ENCODE peak calls at places on chromosomes 4 and X, in six cellular contexts. One of them, this sample, is unnamed. For H3K4me1 and H3K27me3, the result is how much of the 10 kb centered on the place peaks cover.

GRCh38 chrX:10922158-10922557 is 189.0 kb upstream of the HCCS start:
- DNase-seq in tibial artery: no peak
- DNase-seq in pancreas: no peak
- DNase-seq in mammary epithelial cell: peak
- DNase-seq in tibial nerve: no peak
- DNase-seq in IMR-90: peak
- DNase-seq in this sample: peak

GRCh38 chrX:63652086-63652775 is 132.8 kb downstream of the ARHGEF9 start:
- DNase-seq in mammary epithelial cell: no peak
- DNase-seq in pancreas: no peak
- DNase-seq in tibial artery: no peak
- DNase-seq in IMR-90: peak
- DNase-seq in tibial nerve: no peak
- DNase-seq in this sample: no peak

GRCh38 chrX:9207142-9207541 is 173.2 kb upstream of the FAM9B start:
- DNase-seq in IMR-90: peak
- DNase-seq in pancreas: no peak
- DNase-seq in tibial nerve: no peak
- DNase-seq in tibial artery: no peak
- DNase-seq in mammary epithelial cell: no peak
- DNase-seq in this sample: peak

GRCh38 chr4:112312610-112313239 is 15.6 kb downstream of the ALPK1 start:
- DNase-seq in mammary epithelial cell: no peak
- DNase-seq in pancreas: no peak
- DNase-seq in tibial nerve: no peak
- DNase-seq in tibial artery: no peak
- DNase-seq in IMR-90: no peak
- DNase-seq in this sample: no peak

GRCh38 chr4:179695175-179695574 is 2252.9 kb upstream of the AGA start:
- DNase-seq in tibial nerve: no peak
- DNase-seq in tibial artery: no peak
- DNase-seq in mammary epithelial cell: peak
- DNase-seq in IMR-90: peak
- DNase-seq in pancreas: no peak
- DNase-seq in this sample: no peak

GRCh38 chr4:114277690-114278089 is 298.2 kb upstream of the ARSJ start:
- DNase-seq in IMR-90: peak
- DNase-seq in pancreas: no peak
- DNase-seq in mammary epithelial cell: peak
- DNase-seq in tibial nerve: no peak
- DNase-seq in tibial artery: no peak
- DNase-seq in this sample: peak

GRCh38 chr4:139481465-139481864 is 27.5 kb downstream of the RAB33B start:
- DNase-seq in mammary epithelial cell: no peak
- DNase-seq in pancreas: no peak
- DNase-seq in IMR-90: no peak
- DNase-seq in tibial artery: no peak
- DNase-seq in tibial nerve: no peak
- DNase-seq in this sample: no peak

GRCh38 chr4:152992027-152992426 is 55.9 kb downstream of the FHDC1 start:
- DNase-seq in pancreas: no peak
- DNase-seq in mammary epithelial cell: peak
- DNase-seq in IMR-90: no peak
- DNase-seq in tibial artery: no peak
- DNase-seq in tibial nerve: no peak
- DNase-seq in this sample: no peak

GRCh38 chr4:3307891-3308575 is 15.2 kb downstream of the RGS12 start:
- DNase-seq in tibial artery: peak
- DNase-seq in IMR-90: no peak
- DNase-seq in mammary epithelial cell: no peak
- DNase-seq in tibial nerve: no peak
- DNase-seq in pancreas: no peak
- DNase-seq in this sample: no peak

GRCh38 chrX:124211312-124211942 is 121.0 kb upstream of the TEX13D start:
- DNase-seq in tibial artery: no peak
- DNase-seq in mammary epithelial cell: peak
- DNase-seq in IMR-90: peak
- DNase-seq in tibial nerve: no peak
- DNase-seq in pancreas: no peak
- DNase-seq in this sample: no peak

GRCh38 chr4:15776871-15777648 is 1.1 kb upstream of the CD38 start:
- DNase-seq in tibial artery: no peak
- DNase-seq in pancreas: no peak
- DNase-seq in IMR-90: no peak
- DNase-seq in tibial nerve: no peak
- DNase-seq in mammary epithelial cell: no peak
- DNase-seq in this sample: no peak

GRCh38 chrX:107421337-107421736 is 28.1 kb upstream of the FRMPD3 start:
- DNase-seq in mammary epithelial cell: no peak
- DNase-seq in IMR-90: no peak
- DNase-seq in pancreas: no peak
- DNase-seq in tibial nerve: no peak
- DNase-seq in tibial artery: no peak
- DNase-seq in this sample: no peak

GRCh38 chr4:6095023-6095817 is 77.0 kb upstream of the C4orf50 start:
- DNase-seq in mammary epithelial cell: peak
- DNase-seq in pancreas: no peak
- DNase-seq in IMR-90: peak
- DNase-seq in tibial nerve: no peak
- DNase-seq in tibial artery: peak
- DNase-seq in this sample: no peak

DNA sequence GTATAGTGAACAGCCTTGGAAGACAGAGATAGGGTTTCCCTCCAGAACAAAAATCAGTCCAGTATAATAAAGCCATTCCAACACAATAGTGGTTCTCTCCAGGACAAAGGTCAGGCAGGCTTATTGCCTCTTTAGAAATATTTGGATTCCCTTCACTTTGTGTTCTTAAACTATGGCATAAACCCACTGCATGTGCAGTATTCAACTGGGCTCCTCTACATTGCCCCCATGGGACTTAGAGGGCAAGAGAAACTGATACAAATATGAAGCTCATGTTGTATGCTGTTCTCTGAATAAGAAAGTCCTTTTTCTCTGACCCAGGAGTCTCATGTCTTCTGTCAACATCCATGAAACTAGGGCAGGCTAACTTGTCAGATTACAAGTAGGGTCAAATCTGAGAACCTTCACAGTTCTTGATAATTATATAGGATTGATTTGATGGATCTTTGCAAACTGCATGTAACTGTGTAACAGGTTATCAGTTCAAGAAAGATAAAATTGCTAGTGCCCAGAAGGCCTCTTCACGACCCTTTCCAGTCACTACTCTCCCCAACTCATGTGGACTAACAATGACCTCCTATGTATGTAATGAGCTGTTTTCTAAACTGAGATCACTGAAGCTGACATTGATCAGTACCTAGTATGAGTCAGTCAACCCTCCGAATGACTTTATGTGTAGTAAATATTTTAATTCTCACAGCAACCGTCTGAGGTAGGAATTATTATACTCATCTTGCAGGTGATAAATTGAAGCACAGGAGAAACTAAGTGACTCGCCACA is 31.9 kb upstream of the FAM9C start:
- DNase-seq in tibial artery: no peak
- DNase-seq in tibial nerve: no peak
- DNase-seq in IMR-90: peak
- DNase-seq in pancreas: no peak
- DNase-seq in mammary epithelial cell: peak
- DNase-seq in this sample: no peak
- H3K4me1 ChIP-seq in tibial artery: under half
- H3K4me1 ChIP-seq in tibial nerve: under half
- H3K4me1 ChIP-seq in IMR-90: under half
- H3K4me1 ChIP-seq in pancreas: under half
- H3K4me1 ChIP-seq in mammary epithelial cell: under half
- H3K4me1 ChIP-seq in this sample: under half

GRCh38 chrX:74922922-74923321 is 2.3 kb downstream of the NEXMIF start:
- DNase-seq in tibial artery: no peak
- DNase-seq in mammary epithelial cell: no peak
- DNase-seq in tibial nerve: no peak
- DNase-seq in pancreas: no peak
- DNase-seq in IMR-90: no peak
- DNase-seq in this sample: no peak
- H3K27me3 ChIP-seq in tibial artery: under half
- H3K27me3 ChIP-seq in mammary epithelial cell: under half
- H3K27me3 ChIP-seq in tibial nerve: under half
- H3K27me3 ChIP-seq in pancreas: under half
- H3K27me3 ChIP-seq in IMR-90: under half
- H3K27me3 ChIP-seq in this sample: under half

DNA sequence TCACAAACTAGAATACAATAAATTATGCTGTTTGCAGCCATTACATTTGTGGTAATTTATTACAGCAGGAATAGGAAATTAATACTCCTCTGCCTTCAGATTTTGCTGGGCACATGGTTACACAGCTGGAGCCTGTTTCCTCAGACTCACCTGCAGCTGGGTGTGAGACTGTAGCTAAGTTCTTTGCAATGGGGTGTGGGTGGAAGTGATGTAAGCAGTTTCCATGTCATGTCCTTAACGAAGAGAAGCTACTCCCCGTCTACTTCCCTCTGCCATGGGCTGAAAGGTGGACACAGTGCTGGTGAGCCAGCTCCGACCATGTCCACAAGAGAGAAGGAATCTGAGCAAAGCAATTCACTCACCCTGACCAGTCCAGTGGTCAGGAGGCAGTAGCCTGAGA is 18.2 kb downstream of the SH3KBP1 start:
- DNase-seq in tibial nerve: no peak
- DNase-seq in mammary epithelial cell: no peak
- DNase-seq in tibial artery: no peak
- DNase-seq in pancreas: no peak
- DNase-seq in IMR-90: no peak
- DNase-seq in this sample: no peak
- H3K4me1 ChIP-seq in tibial nerve: under half
- H3K4me1 ChIP-seq in mammary epithelial cell: under half
- H3K4me1 ChIP-seq in tibial artery: under half
- H3K4me1 ChIP-seq in pancreas: under half
- H3K4me1 ChIP-seq in IMR-90: under half
- H3K4me1 ChIP-seq in this sample: under half

GRCh38 chr4:76755756-76756155 is 142.2 kb downstream of the SOWAHB start:
- DNase-seq in mammary epithelial cell: no peak
- DNase-seq in tibial artery: no peak
- DNase-seq in IMR-90: no peak
- DNase-seq in tibial nerve: no peak
- DNase-seq in pancreas: no peak
- DNase-seq in this sample: no peak
- H3K27me3 ChIP-seq in mammary epithelial cell: under half
- H3K27me3 ChIP-seq in tibial artery: under half
- H3K27me3 ChIP-seq in IMR-90: under half
- H3K27me3 ChIP-seq in tibial nerve: under half
- H3K27me3 ChIP-seq in pancreas: under half
- H3K27me3 ChIP-seq in this sample: under half

GRCh38 chrX:75893281-75893680 is 108.2 kb upstream of the MAGEE2 start:
- DNase-seq in tibial nerve: no peak
- DNase-seq in IMR-90: no peak
- DNase-seq in pancreas: no peak
- DNase-seq in tibial artery: no peak
- DNase-seq in mammary epithelial cell: no peak
- DNase-seq in this sample: no peak

GRCh38 chrX:75892749-75893148 is 107.7 kb upstream of the MAGEE2 start:
- DNase-seq in pancreas: no peak
- DNase-seq in IMR-90: no peak
- DNase-seq in tibial artery: no peak
- DNase-seq in tibial nerve: no peak
- DNase-seq in mammary epithelial cell: no peak
- DNase-seq in this sample: no peak

GRCh38 chrX:75887833-75888232 is 102.8 kb upstream of the MAGEE2 start:
- DNase-seq in mammary epithelial cell: no peak
- DNase-seq in tibial artery: no peak
- DNase-seq in IMR-90: no peak
- DNase-seq in tibial nerve: no peak
- DNase-seq in pancreas: no peak
- DNase-seq in this sample: no peak
- H3K4me1 ChIP-seq in mammary epithelial cell: under half
- H3K4me1 ChIP-seq in tibial artery: under half
- H3K4me1 ChIP-seq in IMR-90: under half
- H3K4me1 ChIP-seq in tibial nerve: under half
- H3K4me1 ChIP-seq in pancreas: under half
- H3K4me1 ChIP-seq in this sample: under half

GRCh38 chr4:10063544-10064300 is 42.4 kb upstream of the SLC2A9 start:
- DNase-seq in IMR-90: peak
- DNase-seq in mammary epithelial cell: peak
- DNase-seq in tibial artery: peak
- DNase-seq in pancreas: peak
- DNase-seq in tibial nerve: no peak
- DNase-seq in this sample: no peak
- H3K27me3 ChIP-seq in IMR-90: under half
- H3K27me3 ChIP-seq in mammary epithelial cell: under half
- H3K27me3 ChIP-seq in tibial artery: under half
- H3K27me3 ChIP-seq in pancreas: under half
- H3K27me3 ChIP-seq in tibial nerve: under half
- H3K27me3 ChIP-seq in this sample: under half

GRCh38 chrX:118726887-118727685 is at the start of gene IL13RA1:
- DNase-seq in tibial artery: peak
- DNase-seq in mammary epithelial cell: peak
- DNase-seq in tibial nerve: peak
- DNase-seq in IMR-90: peak
- DNase-seq in pancreas: peak
- DNase-seq in this sample: peak
- H3K4me1 ChIP-seq in tibial artery: half or more
- H3K4me1 ChIP-seq in mammary epithelial cell: under half
- H3K4me1 ChIP-seq in tibial nerve: under half
- H3K4me1 ChIP-seq in IMR-90: under half
- H3K4me1 ChIP-seq in pancreas: under half
- H3K4me1 ChIP-seq in this sample: under half

GRCh38 chrX:147693511-147693910 is 218.2 kb upstream of the FMR1 start:
- DNase-seq in tibial artery: no peak
- DNase-seq in mammary epithelial cell: no peak
- DNase-seq in IMR-90: no peak
- DNase-seq in pancreas: no peak
- DNase-seq in tibial nerve: no peak
- DNase-seq in this sample: no peak

DNA sequence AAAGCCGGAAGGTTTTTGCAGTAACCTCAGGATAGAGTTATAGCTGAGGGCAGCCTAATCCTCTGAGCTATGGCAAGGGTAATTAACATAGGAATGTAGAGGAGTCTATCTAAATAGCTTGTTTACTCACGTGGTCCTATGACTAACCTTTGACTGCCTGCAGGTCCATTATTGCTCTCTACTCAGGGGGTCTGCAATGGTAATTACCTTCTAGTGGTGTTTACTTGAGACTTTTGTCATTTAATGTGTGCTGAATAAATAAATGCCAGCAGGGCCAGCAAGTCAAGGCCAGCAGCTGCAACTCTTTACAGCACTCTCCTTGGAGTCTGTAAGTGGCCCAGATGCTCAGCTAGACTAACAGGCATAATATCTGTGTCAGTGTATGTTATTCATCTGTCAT is 212.7 kb upstream of the FMR1 start:
- DNase-seq in IMR-90: no peak
- DNase-seq in tibial artery: no peak
- DNase-seq in pancreas: no peak
- DNase-seq in tibial nerve: no peak
- DNase-seq in mammary epithelial cell: no peak
- DNase-seq in this sample: no peak
- H3K27me3 ChIP-seq in IMR-90: under half
- H3K27me3 ChIP-seq in tibial artery: under half
- H3K27me3 ChIP-seq in pancreas: under half
- H3K27me3 ChIP-seq in tibial nerve: under half
- H3K27me3 ChIP-seq in mammary epithelial cell: under half
- H3K27me3 ChIP-seq in this sample: under half

GRCh38 chr4:73621357-73621756 is 1.1 kb upstream of the RASSF6 start:
- DNase-seq in IMR-90: no peak
- DNase-seq in pancreas: no peak
- DNase-seq in tibial nerve: no peak
- DNase-seq in mammary epithelial cell: no peak
- DNase-seq in tibial artery: no peak
- DNase-seq in this sample: no peak
- H3K4me1 ChIP-seq in IMR-90: under half
- H3K4me1 ChIP-seq in pancreas: under half
- H3K4me1 ChIP-seq in tibial nerve: under half
- H3K4me1 ChIP-seq in mammary epithelial cell: under half
- H3K4me1 ChIP-seq in tibial artery: under half
- H3K4me1 ChIP-seq in this sample: under half

This sample was measured in SJSA1.